ENCODE peak calls at places on chromosomes 7 and 10, in four cellular contexts. K, E, T and U are unnamed samples.

GRCh38 chr7:6096581-6096980 is 65.4 kb downstream of the ANKRD61 start:
- DNase-seq in K (no peak), T (no peak), E (no peak), U (no peak)

GRCh38 chr10:100656479-100656878 is 88.9 kb upstream of the PAX2 start:
- DNase-seq in T (peak), E (no peak), K (no peak), U (no peak)

GRCh38 chr7:104133238-104133637 is 74.6 kb downstream of the ORC5 start:
- DNase-seq in K (no peak), E (no peak), T (no peak), U (no peak)

GRCh38 chr7:24361001-24361400 is 77.0 kb downstream of the NPY start:
- DNase-seq in T (no peak), K (no peak), E (no peak), U (no peak)

GRCh38 chr10:27258838-27259532 is 18.4 kb upstream of the ACBD5 start:
- DNase-seq in E (no peak), K (no peak), T (no peak), U (no peak)

GRCh38 chr7:124843336-124843735 is 77.7 kb upstream of the GPR37 start:
- DNase-seq in E (no peak), T (no peak), K (no peak), U (no peak)

GRCh38 chr7:115476666-115477065 is 553.9 kb downstream of the TFEC start:
- DNase-seq in E (no peak), K (no peak), T (no peak), U (no peak)

GRCh38 chr10:25642736-25643135 is 291.3 kb upstream of the MYO3A start:
- DNase-seq in T (no peak), K (no peak), E (no peak), U (no peak)

GRCh38 chr7:159048656-159049055 is 96.0 kb downstream of the VIPR2 start:
- DNase-seq in E (no peak), T (no peak), K (no peak), U (no peak)

GRCh38 chr7:93890464-93891068 is at the start of gene TFPI2:
- DNase-seq in K (no peak), T (no peak), E (peak), U (no peak)

GRCh38 chr7:45610019-45610418 is 35.9 kb downstream of the ADCY1 start:
- DNase-seq in T (no peak), E (no peak), K (no peak), U (no peak)

GRCh38 chr10:75972494-75973276 is 541.3 kb downstream of the LRMDA start:
- DNase-seq in E (no peak), K (no peak), T (no peak), U (no peak)

GRCh38 chr7:50229964-50230363 is 74.6 kb upstream of the IKZF1 start:
- DNase-seq in K (peak), T (peak), E (no peak), U (no peak)

GRCh38 chr7:20241491-20242261 is 24.5 kb upstream of the MACC1 start:
- DNase-seq in E (peak), T (no peak), K (no peak), U (no peak)

GRCh38 chr7:36368496-36368895 is 21.2 kb upstream of the ANLN start:
- DNase-seq in K (no peak), E (no peak), T (no peak), U (no peak)

GRCh38 chr10:29590598-29591415 is 44.0 kb downstream of the SVIL start:
- DNase-seq in K (peak), T (peak), E (peak), U (peak)

GRCh38 chr10:32112055-32112454 is 55.8 kb upstream of the KIF5B start:
- DNase-seq in K (peak), E (peak), T (no peak), U (no peak)

GRCh38 chr10:27748586-27748985 is 3.0 kb upstream of the MKX start:
- DNase-seq in K (no peak), E (no peak), T (no peak), U (no peak)

GRCh38 chr10:93160829-93161228 is 87.1 kb downstream of the CYP26A1 start:
- DNase-seq in T (no peak), K (no peak), E (no peak), U (no peak)

GRCh38 chr10:69684020-69684980 is 54.3 kb downstream of the FAM241B start:
- DNase-seq in E (peak), T (no peak), K (no peak), U (no peak)

GRCh38 chr7:20408467-20408826 is 77.7 kb downstream of the ITGB8 start:
- DNase-seq in T (no peak), K (no peak), E (no peak), U (no peak)

GRCh38 chr7:362416-363096 is 72.6 kb downstream of the FOXL3 start:
- DNase-seq in E (no peak), K (no peak), T (no peak), U (no peak)

GRCh38 chr10:32650246-32650655 is 204.3 kb downstream of the CCDC7 start:
- DNase-seq in K (no peak), T (no peak), E (no peak), U (no peak)

GRCh38 chr7:150867592-150867991 is 15.3 kb downstream of the AOC1 start:
- DNase-seq in K (no peak), E (no peak), T (peak), U (no peak)

GRCh38 chr10:31770307-31770902 is 158.2 kb downstream of the ARHGAP12 start:
- DNase-seq in T (peak), K (no peak), E (peak), U (no peak)

GRCh38 chr10:43210556-43210955 is 56.3 kb downstream of the RASGEF1A start:
- DNase-seq in T (no peak), E (no peak), K (no peak), U (no peak)

GRCh38 chr10:89981891-89982290 is 280.5 kb downstream of the KIF20B start:
- DNase-seq in K (no peak), E (no peak), T (no peak), U (no peak)

GRCh38 chr7:31102973-31103850 is 51.1 kb downstream of the ADCYAP1R1 start:
- DNase-seq in K (no peak), T (no peak), E (no peak), U (no peak)

GRCh38 chr7:31106303-31107105 is 54.4 kb downstream of the ADCYAP1R1 start:
- DNase-seq in T (no peak), E (no peak), K (no peak), U (no peak)

GRCh38 chr7:31104361-31105255 is 52.5 kb downstream of the ADCYAP1R1 start:
- DNase-seq in K (no peak), E (no peak), T (no peak), U (no peak)

GRCh38 chr7:31107106-31108090 is 55.3 kb downstream of the ADCYAP1R1 start:
- DNase-seq in E (no peak), K (no peak), T (no peak), U (no peak)

DNA sequence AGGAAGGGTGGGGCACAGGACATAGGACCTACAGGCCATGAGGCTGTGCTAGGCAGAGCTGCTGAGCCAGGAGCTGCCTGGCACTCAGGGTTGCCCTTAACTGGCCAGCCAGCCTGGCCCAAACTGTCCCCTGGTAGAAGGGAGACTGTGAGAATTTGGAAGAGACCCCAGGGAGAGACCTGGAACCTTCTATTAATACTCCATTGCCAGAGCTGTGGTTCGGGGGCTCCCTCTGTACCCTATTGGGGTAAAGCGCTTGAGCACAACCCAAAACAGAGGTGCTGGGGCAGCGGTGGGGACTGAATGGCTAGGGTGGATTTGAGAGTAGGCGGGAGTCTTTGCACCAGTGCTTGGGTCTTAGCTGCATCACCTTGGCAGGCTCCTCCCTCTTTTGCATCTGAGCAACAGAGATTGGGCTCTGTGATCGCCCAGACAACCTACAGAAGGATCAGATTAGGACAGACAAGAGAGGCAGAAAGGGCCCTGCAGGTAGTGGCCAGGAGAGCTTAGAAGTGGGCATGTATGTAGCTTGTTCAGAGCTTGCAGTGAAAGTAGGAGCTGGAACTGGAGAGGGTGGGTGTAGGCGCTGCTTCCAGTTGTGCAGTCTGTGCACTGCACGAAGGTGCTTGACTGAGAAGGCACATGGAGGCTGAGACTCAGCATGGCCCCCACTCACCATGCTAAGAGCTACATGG is 53.3 kb downstream of the ADCYAP1R1 start:
- DNase-seq in E (no peak), K (no peak), T (no peak), U (no peak)
- TF ChIP-seq TCF7L2 in E (no peak), K (no peak), T (no peak), U (no peak)

GRCh38 chr10:3398825-3399646 is 226.5 kb upstream of the PITRM1 start:
- DNase-seq in E (peak), T (no peak), K (no peak), U (no peak)
- TF ChIP-seq TCF7L2 in E (no peak), T (no peak), K (no peak), U (no peak)

GRCh38 chr10:73908853-73909611 is 1.9 kb upstream of the PLAU start:
- DNase-seq in T (peak), E (peak), K (no peak), U (peak)

GRCh38 chr10:73909716-73910115 is 1.2 kb upstream of the PLAU start:
- DNase-seq in E (no peak), K (no peak), T (no peak), U (no peak)

GRCh38 chr10:73910401-73910763 is 550 bp upstream of the PLAU start:
- DNase-seq in T (peak), E (peak), K (no peak), U (no peak)

GRCh38 chr10:73906524-73907447 is 4.1 kb upstream of the PLAU start:
- DNase-seq in K (peak), E (peak), T (no peak), U (no peak)

GRCh38 chr10:73907841-73908517 is 3.0 kb upstream of the PLAU start:
- DNase-seq in E (no peak), K (no peak), T (no peak), U (no peak)
- TF ChIP-seq TCF7L2 in E (no peak), K (no peak), T (no peak), U (no peak)

DNA sequence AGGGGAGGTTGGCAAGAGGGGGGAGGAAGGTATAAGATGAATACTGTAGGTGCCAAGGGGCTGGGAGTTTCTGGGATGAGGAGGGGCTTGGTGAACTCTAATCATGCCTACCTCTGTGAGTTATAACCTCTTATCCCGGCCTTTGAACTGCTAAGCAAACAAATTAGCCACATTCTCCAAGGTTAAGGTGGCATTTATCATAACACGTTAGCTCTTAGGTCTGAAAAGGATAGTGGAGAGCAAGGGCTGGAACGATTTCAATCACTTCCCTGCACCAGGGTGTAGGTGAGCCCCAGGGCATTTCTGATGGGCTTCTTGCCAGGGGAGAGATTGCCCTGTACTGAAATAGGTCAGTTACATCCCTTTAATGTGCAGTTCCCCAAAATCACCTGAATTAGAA is 28.6 kb upstream of the DMBT1 start:
- DNase-seq in T (no peak), E (no peak), K (no peak), U (no peak)
- TF ChIP-seq TCF7L2 in T (no peak), E (no peak), K (no peak), U (no peak)

GRCh38 chr7:11120675-11121220 is 147.1 kb downstream of the PHF14 start:
- DNase-seq in T (no peak), K (no peak), E (no peak), U (no peak)
- TF ChIP-seq TCF7L2 in T (no peak), K (no peak), E (no peak), U (no peak)

GRCh38 chr10:112160834-112161233 is 22.7 kb downstream of the GPAM start:
- DNase-seq in E (no peak), K (no peak), T (no peak), U (no peak)
- TF ChIP-seq TCF7L2 in E (no peak), K (no peak), T (no peak), U (no peak)

DNA sequence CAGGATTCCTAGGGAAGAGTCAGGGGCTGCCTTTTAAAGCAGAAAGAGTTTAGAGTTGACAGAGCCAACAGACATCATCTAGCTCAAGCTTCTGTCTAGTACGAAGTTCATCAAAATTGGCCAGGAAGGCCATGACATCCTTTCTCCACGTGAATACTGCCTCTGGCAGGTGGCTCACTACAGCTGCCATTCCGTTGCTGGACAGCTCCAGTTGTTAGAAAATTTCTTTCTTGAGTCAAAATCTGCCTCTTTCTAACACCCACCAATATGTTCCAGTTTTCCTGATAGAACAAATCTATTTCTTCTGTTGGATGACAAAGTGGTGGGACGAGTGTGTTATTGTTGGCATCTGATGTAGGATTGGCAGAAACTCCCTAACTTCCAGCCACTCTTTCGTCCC is 154.9 kb downstream of the ADRA2A start:
- DNase-seq in E (no peak), T (no peak), K (no peak), U (no peak)
- TF ChIP-seq TCF7L2 in E (no peak), T (no peak), K (no peak), U (no peak)

GRCh38 chr7:11330717-11331116 is 357.0 kb downstream of the PHF14 start:
- DNase-seq in E (no peak), T (no peak), K (no peak), U (no peak)

GRCh38 chr7:11330208-11330607 is 356.5 kb downstream of the PHF14 start:
- DNase-seq in T (no peak), E (no peak), K (no peak), U (no peak)

GRCh38 chr7:11332865-11333228 is 359.2 kb downstream of the PHF14 start:
- DNase-seq in K (no peak), T (no peak), E (no peak), U (no peak)

GRCh38 chr7:11331128-11332102 is 357.7 kb downstream of the PHF14 start:
- DNase-seq in E (no peak), T (no peak), K (no peak), U (no peak)

DNA sequence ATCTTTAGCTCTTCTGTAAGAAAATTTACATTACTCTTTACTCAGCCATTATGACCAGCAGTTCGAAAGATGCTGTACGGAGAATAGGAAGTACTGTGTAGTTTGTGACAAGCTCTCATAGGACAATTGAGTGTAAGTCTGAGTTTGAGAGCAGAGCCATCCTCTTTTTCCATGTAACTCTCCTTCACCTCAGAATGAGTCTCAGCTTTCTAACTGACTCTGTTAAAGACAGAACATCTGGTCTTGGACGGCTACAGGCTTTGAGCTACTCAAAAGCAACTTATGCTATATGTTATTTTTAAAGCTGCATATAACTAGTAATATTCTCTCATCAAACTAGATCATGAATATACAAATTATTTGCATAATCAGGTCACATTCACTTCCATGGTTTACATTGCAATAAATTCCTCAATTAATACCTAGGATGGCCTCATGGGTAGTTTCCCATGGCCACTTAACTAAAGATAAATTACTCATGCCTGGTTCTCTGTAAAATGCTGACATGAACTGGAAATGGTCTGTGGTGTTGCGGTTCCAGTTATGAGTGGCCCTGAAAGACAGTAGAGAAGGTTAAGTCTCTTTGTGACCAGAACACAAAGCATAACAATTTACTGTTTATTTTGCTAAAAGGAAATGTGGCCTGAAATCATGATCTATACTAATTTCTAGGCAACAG is 358.7 kb downstream of the PHF14 start:
- DNase-seq in T (no peak), E (no peak), K (no peak), U (no peak)
- TF ChIP-seq TCF7L2 in T (no peak), E (no peak), K (no peak), U (no peak)

GRCh38 chr10:73876971-73877370 is 2.6 kb upstream of the CAMK2G start:
- DNase-seq in T (no peak), K (no peak), E (no peak), U (no peak)

GRCh38 chr10:73878365-73878764 is 4.0 kb upstream of the CAMK2G start:
- DNase-seq in T (no peak), K (no peak), E (no peak), U (no peak)

GRCh38 chr10:73877533-73878160 is 3.3 kb upstream of the CAMK2G start:
- DNase-seq in E (no peak), K (no peak), T (no peak), U (no peak)

GRCh38 chr10:73881221-73881919 is 7.0 kb upstream of the CAMK2G start:
- DNase-seq in K (no peak), T (no peak), E (no peak), U (no peak)

GRCh38 chr10:73879296-73880173 is 5.2 kb upstream of the CAMK2G start:
- DNase-seq in T (peak), E (peak), K (peak), U (peak)
- TF ChIP-seq TCF7L2 in T (no peak), E (no peak), K (no peak), U (no peak)

GRCh38 chr7:86995814-86996213 is 63.6 kb downstream of the ELAPOR2 start:
- DNase-seq in T (no peak), E (no peak), K (no peak), U (no peak)

GRCh38 chr7:87003872-87004798 is 55.3 kb downstream of the ELAPOR2 start:
- DNase-seq in K (no peak), E (no peak), T (peak), U (no peak)

GRCh38 chr7:86999737-87000136 is 59.7 kb downstream of the ELAPOR2 start:
- DNase-seq in E (no peak), T (no peak), K (no peak), U (no peak)

GRCh38 chr7:87001214-87001613 is 58.2 kb downstream of the ELAPOR2 start:
- DNase-seq in E (no peak), K (no peak), T (no peak), U (no peak)

GRCh38 chr7:87000344-87000743 is 59.1 kb downstream of the ELAPOR2 start:
- DNase-seq in T (no peak), E (no peak), K (no peak), U (no peak)
- TF ChIP-seq TCF7L2 in T (no peak), E (no peak), K (no peak), U (no peak)